ENCODE peak calls at places on chromosomes 2 and 18, in seven cellular contexts. J, O, K, I, N, W and X are unnamed samples.

GRCh38 chr2:143708682-143709081 is 579.5 kb downstream of the ARHGAP15 start:
- DNase-seq in J (no peak), O (no peak), K (no peak), I (no peak), N (no peak), W (no peak), X (no peak)

GRCh38 chr2:13884271-13884976 is 748.1 kb upstream of the LRATD1 start:
- DNase-seq in J (no peak), O (no peak), K (no peak), I (no peak), N (no peak), W (no peak), X (no peak)

GRCh38 chr2:1556776-1557466 is 143.7 kb downstream of the TPO start:
- DNase-seq in J (no peak), O (no peak), K (no peak), I (no peak), N (peak; percentile 75), W (no peak), X (no peak)

GRCh38 chr2:67566292-67566691 is 169.2 kb downstream of the ETAA1 start:
- DNase-seq in J (no peak), O (no peak), K (no peak), I (no peak), N (no peak), W (no peak), X (no peak)

GRCh38 chr2:30217644-30218361 is 13.5 kb upstream of the LBH start:
- DNase-seq in J (no peak), O (peak; percentile 92), K (no peak), I (peak; percentile 77), N (no peak), W (peak; percentile 87), X (no peak)

GRCh38 chr2:126657146-126657635 is 1.2 kb downstream of the GYPC start:
- DNase-seq in J (no peak), O (no peak), K (no peak), I (peak; percentile 63), N (no peak), W (peak; percentile 42), X (no peak)

GRCh38 chr2:229218329-229218921 is 52.7 kb downstream of the PID1 start:
- DNase-seq in J (no peak), O (no peak), K (no peak), I (no peak), N (no peak), W (no peak), X (no peak)

GRCh38 chr2:159176555-159176954 is 109.9 kb downstream of the WDSUB1 start:
- DNase-seq in J (no peak), O (peak; percentile 57), K (no peak), I (no peak), N (no peak), W (no peak), X (no peak)

GRCh38 chr2:121442889-121443288 is 87.8 kb upstream of the RNU4ATAC start:
- DNase-seq in J (no peak), O (no peak), K (no peak), I (no peak), N (no peak), W (no peak), X (no peak)

GRCh38 chr2:182870227-182870626 is 3.8 kb upstream of the FRZB start:
- DNase-seq in J (no peak), O (no peak), K (no peak), I (no peak), N (peak; percentile 61), W (peak; percentile 44), X (peak; percentile 25)

GRCh38 chr2:73366060-73366459 is 19.6 kb upstream of the ALMS1 start:
- DNase-seq in J (no peak), O (no peak), K (no peak), I (no peak), N (no peak), W (no peak), X (no peak)

GRCh38 chr2:75053484-75054112 is 95.2 kb downstream of the POLE4 start:
- DNase-seq in J (no peak), O (peak; percentile 29), K (no peak), I (no peak), N (peak; percentile 33), W (no peak), X (peak; percentile 48)

GRCh38 chr2:75146221-75146902 is 53.0 kb downstream of the TACR1 start:
- DNase-seq in J (no peak), O (no peak), K (no peak), I (no peak), N (no peak), W (no peak), X (no peak)

GRCh38 chr2:171600126-171600525 is 77.9 kb downstream of the CYBRD1 start:
- DNase-seq in J (no peak), O (no peak), K (no peak), I (no peak), N (no peak), W (no peak), X (no peak)

GRCh38 chr18:44943201-44943881 is 262.7 kb downstream of the SETBP1 start:
- DNase-seq in J (no peak), O (no peak), K (no peak), I (no peak), N (peak; percentile 49), W (no peak), X (no peak)

GRCh38 chr18:27899893-27900292 is 277.0 kb downstream of the CDH2 start:
- DNase-seq in J (no peak), O (no peak), K (no peak), I (no peak), N (no peak), W (no peak), X (no peak)